ENCODE peak calls at places on chromosome 20, in six cellular contexts. Z is progenitor cell of endocrine pancreas, B is astrocyte of the spinal cord, F is cardiac muscle cell, H is AG09309, Q is AG04450. G is an unnamed sample.

GRCh38 chr20:38471245-38471644 is 1.4 kb upstream of the RALGAPB start:
- DNase-seq in F (no peak), H (no peak), B (no peak), Q (no peak), Z (no peak), G (no peak)

GRCh38 chr20:48102821-48103635 is 317.7 kb upstream of the SULF2 start:
- DNase-seq in Q (no peak), H (no peak), Z (no peak), F (no peak), B (peak), G (no peak)

GRCh38 chr20:33370296-33370695 is 31.0 kb downstream of the CDK5RAP1 start:
- DNase-seq in Z (no peak), Q (no peak), H (no peak), F (no peak), B (no peak), G (no peak)

GRCh38 chr20:46268131-46268611 is 40.1 kb downstream of the CDH22 start:
- DNase-seq in Z (no peak), H (no peak), Q (no peak), B (no peak), F (no peak), G (peak)

GRCh38 chr20:37377346-37378081 is 31.6 kb downstream of the SRC start:
- DNase-seq in H (no peak), Z (no peak), F (no peak), Q (no peak), B (no peak), G (no peak)

GRCh38 chr20:44040202-44040915 is 125.7 kb downstream of the TOX2 start:
- DNase-seq in B (no peak), H (no peak), Q (no peak), Z (no peak), F (no peak), G (no peak)

GRCh38 chr20:56249244-56249955 is 868 bp downstream of the MC3R start:
- DNase-seq in F (no peak), Q (no peak), B (no peak), Z (no peak), H (no peak), G (peak)

GRCh38 chr20:29297411-29298270 is 1959.8 kb upstream of the DEFB115 start:
- DNase-seq in Q (no peak), F (no peak), H (no peak), B (no peak), Z (no peak), G (no peak)

GRCh38 chr20:44425923-44426322 is 49.8 kb upstream of the TTPAL start:
- DNase-seq in H (no peak), B (no peak), Q (no peak), F (no peak), Z (no peak), G (no peak)

GRCh38 chr20:60116128-60116909 is 158.1 kb downstream of the CDH26 start:
- DNase-seq in Z (no peak), Q (no peak), F (no peak), H (no peak), B (no peak), G (no peak)

GRCh38 chr20:59751075-59751711 is 146.9 kb downstream of the PHACTR3 start:
- DNase-seq in Z (peak), B (peak), F (no peak), Q (no peak), H (no peak), G (peak)

GRCh38 chr20:1792274-1792673 is 102.9 kb upstream of the SIRPA start:
- DNase-seq in Q (no peak), Z (no peak), B (no peak), H (no peak), F (no peak), G (no peak)

GRCh38 chr20:21702001-21702400 is 3.5 kb upstream of the PAX1 start:
- DNase-seq in Z (no peak), Q (no peak), B (no peak), H (no peak), F (no peak), G (no peak)

GRCh38 chr20:50916257-50916656 is 15.0 kb downstream of the ADNP start:
- DNase-seq in Z (no peak), F (peak), B (no peak), Q (no peak), H (no peak), G (no peak)

GRCh38 chr20:10469599-10469998 is 34.5 kb downstream of the SLX4IP start:
- DNase-seq in H (peak), B (peak), F (peak), Q (peak), Z (no peak), G (peak)
- TF ChIP-seq CTCF in H (peak), B (peak), F (peak), Q (peak), Z (peak), G (peak)

DNA sequence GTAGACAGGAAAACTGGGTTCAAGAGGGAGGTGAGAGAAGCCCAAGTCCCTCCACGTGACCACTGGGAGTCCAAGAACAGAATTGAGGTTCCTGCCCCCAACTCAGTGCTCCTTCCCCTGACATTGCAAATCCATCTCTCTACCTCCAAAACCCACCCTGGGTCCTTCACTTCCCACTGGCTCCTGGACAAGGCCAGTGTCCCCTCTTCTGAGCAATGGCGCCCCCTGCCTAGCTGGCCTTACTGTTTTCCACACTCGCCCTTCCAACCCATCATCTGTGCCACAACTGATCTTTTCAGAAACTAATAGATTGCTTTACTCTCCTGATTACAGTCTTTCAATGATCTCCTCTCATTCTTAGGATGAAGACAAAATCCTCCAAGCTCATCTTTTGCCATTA is 200.3 kb downstream of the ANKRD60 start:
- DNase-seq in H (no peak), Q (no peak), Z (no peak), B (no peak), F (peak), G (peak)
- TF ChIP-seq CTCF in H (peak), Q (no peak), Z (peak), B (peak), F (peak), G (peak)

DNA sequence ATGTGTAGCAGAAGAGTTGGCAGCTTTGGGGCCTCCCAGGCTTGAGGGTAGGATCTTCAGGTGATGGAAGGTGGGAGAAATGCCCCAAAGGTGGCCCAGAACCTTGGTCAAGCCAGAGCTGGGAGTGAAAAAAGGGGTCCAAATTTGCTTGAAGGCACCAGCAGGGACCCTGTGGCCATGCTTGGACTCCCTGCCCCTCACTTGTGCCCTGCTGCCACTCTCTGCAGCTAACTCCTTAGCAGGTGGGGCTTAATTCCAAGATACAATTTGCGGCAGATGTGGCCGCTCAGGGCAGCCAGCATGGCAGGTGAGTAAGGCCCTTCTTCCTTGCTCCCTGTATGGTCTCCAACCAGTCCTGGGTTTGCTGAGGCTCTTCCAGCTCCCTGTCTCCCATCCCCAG is 285.0 kb upstream of the RNF24 start:
- DNase-seq in Z (no peak), Q (no peak), H (no peak), F (no peak), B (no peak), G (no peak)
- TF ChIP-seq CTCF in Z (no peak), Q (no peak), H (no peak), F (no peak), B (no peak), G (no peak)

GRCh38 chr20:57471496-57472210 is 53.3 kb downstream of the CTCFL start:
- DNase-seq in Z (no peak), B (no peak), F (no peak), H (no peak), Q (no peak), G (no peak)

GRCh38 chr20:57474816-57475215 is 50.1 kb downstream of the CTCFL start:
- DNase-seq in B (no peak), Q (no peak), H (no peak), F (no peak), Z (no peak), G (no peak)

GRCh38 chr20:57474191-57474590 is 50.7 kb downstream of the CTCFL start:
- DNase-seq in Z (no peak), B (no peak), F (no peak), H (no peak), Q (no peak), G (no peak)

GRCh38 chr20:57475388-57476072 is 49.4 kb downstream of the CTCFL start:
- DNase-seq in B (no peak), Q (no peak), Z (no peak), F (no peak), H (no peak), G (no peak)

DNA sequence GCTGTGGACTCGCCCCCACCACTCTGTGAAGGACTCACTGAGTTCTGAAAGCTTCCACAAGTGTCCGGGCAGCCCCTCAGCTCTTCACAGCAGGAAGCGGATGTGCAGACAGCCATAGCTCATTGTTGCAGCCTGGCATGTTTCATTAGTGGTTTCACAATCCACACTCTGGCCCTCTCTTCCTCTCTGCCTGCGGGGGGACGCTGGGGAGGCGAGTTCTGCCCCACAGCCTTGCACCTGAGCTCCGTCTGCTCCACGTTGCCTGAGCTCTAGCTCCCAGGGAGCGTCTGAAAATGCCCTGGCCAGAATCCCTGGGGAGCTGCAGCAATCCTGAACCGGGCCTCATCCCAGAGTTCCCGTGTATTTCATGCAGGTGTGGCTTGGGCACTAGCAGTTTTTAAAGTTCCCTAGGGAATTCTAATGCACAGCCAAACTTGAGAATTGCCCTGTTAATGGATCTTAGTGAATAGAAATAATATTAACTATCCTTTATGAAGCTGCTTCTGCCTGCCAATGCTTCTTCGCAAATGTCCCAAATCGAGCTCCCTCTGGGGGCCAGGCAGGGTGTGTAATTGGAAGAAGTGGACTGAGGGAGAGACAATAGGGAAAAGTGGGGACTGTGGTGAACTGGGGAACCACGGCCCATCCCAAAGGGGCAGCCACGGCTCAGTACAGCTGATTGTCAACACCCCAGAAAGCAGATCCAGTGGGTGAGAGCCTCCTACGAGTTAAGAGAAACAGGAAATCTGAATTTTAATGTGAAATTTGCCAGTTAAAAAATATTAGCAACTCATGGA is 51.5 kb downstream of the CTCFL start:
- DNase-seq in F (no peak), Q (no peak), B (peak), Z (no peak), H (no peak), G (no peak)
- TF ChIP-seq CTCF in F (no peak), Q (peak), B (peak), Z (no peak), H (no peak), G (no peak)

GRCh38 chr20:20233041-20233514 is 134.8 kb upstream of the INSM1 start:
- DNase-seq in Q (no peak), H (no peak), F (no peak), B (no peak), Z (no peak), G (no peak)

GRCh38 chr20:20235681-20236080 is 132.2 kb upstream of the INSM1 start:
- DNase-seq in H (no peak), Q (no peak), Z (no peak), B (no peak), F (no peak), G (no peak)

GRCh38 chr20:20241966-20242365 is 125.9 kb upstream of the INSM1 start:
- DNase-seq in Z (no peak), Q (no peak), F (no peak), B (no peak), H (no peak), G (no peak)

GRCh38 chr20:20231528-20232298 is 136.2 kb upstream of the INSM1 start:
- DNase-seq in Z (no peak), B (no peak), H (no peak), F (no peak), Q (no peak), G (no peak)

GRCh38 chr20:20237093-20237959 is 130.6 kb upstream of the INSM1 start:
- DNase-seq in Z (peak), B (no peak), H (no peak), F (peak), Q (peak), G (peak)
- TF ChIP-seq CTCF in Z (peak), B (peak), H (peak), F (peak), Q (peak), G (peak)

GRCh38 chr20:57502331-57502700 is 22.6 kb downstream of the CTCFL start:
- DNase-seq in F (no peak), Q (no peak), Z (no peak), B (no peak), H (no peak), G (no peak)

GRCh38 chr20:57500235-57500634 is 24.7 kb downstream of the CTCFL start:
- DNase-seq in Z (no peak), F (no peak), B (no peak), H (no peak), Q (no peak), G (no peak)

GRCh38 chr20:57500941-57501340 is 24.0 kb downstream of the CTCFL start:
- DNase-seq in H (no peak), B (no peak), Q (no peak), F (no peak), Z (no peak), G (no peak)

GRCh38 chr20:57503035-57503658 is 21.8 kb downstream of the CTCFL start:
- DNase-seq in F (no peak), Z (no peak), H (no peak), B (no peak), Q (no peak), G (no peak)

GRCh38 chr20:57501461-57502330 is 23.2 kb downstream of the CTCFL start:
- DNase-seq in B (peak), Z (no peak), Q (no peak), F (no peak), H (no peak), G (no peak)
- TF ChIP-seq CTCF in B (no peak), Z (no peak), Q (no peak), F (no peak), H (no peak), G (no peak)

GRCh38 chr20:12555369-12555768 is 453.4 kb upstream of the SPTLC3 start:
- DNase-seq in H (no peak), F (no peak), Z (no peak), Q (no peak), B (no peak), G (no peak)

GRCh38 chr20:12554416-12554815 is 454.4 kb upstream of the SPTLC3 start:
- DNase-seq in F (no peak), Z (no peak), H (no peak), B (no peak), Q (no peak), G (no peak)

DNA sequence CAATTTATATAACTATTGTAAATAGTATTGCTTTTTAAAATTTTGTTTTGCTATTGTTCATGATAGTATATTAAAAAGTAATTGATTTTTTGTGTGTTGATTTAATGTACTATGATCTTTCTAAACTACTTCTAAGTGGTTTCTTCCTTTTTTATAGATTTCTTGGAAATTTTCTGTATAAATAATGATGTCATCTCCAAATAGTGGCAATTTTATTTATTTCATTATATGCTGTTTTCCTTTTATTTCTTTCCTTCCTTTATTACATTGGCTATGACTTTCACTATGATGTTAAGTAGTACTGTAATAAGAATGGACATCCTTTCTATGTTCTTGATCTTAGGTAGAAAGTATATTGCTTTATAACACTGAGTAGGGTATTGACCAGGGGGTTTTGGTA is 451.5 kb upstream of the SPTLC3 start:
- DNase-seq in Z (no peak), B (no peak), Q (no peak), H (no peak), F (no peak), G (no peak)
- TF ChIP-seq CTCF in Z (no peak), B (no peak), Q (no peak), H (no peak), F (no peak), G (no peak)

G was measured in nephron progenitor cell.